ENCODE peak calls at places on chromosomes 5 and 9, in eight cellular contexts. One of them, this sample, is unnamed.

GRCh38 chr5:73515232-73515631 is 17.0 kb downstream of the BTF3 start:
- DNase-seq in cardiac fibroblast: no peak
- DNase-seq in fibroblast of pulmonary artery: no peak
- DNase-seq in CD8-positive, alpha-beta T cell: no peak
- DNase-seq in lung: peak
- DNase-seq in left ventricle myocardium inferior: no peak
- DNase-seq in tibial artery: no peak
- DNase-seq in GM06990: no peak
- DNase-seq in this sample: no peak

GRCh38 chr9:134010774-134011173 is 14.5 kb upstream of the BRD3OS start:
- DNase-seq in cardiac fibroblast: no peak
- DNase-seq in fibroblast of pulmonary artery: no peak
- DNase-seq in CD8-positive, alpha-beta T cell: no peak
- DNase-seq in lung: no peak
- DNase-seq in left ventricle myocardium inferior: no peak
- DNase-seq in tibial artery: no peak
- DNase-seq in GM06990: no peak
- DNase-seq in this sample: no peak

GRCh38 chr5:149256451-149256850 is 15.2 kb upstream of the AFAP1L1 start:
- DNase-seq in cardiac fibroblast: peak
- DNase-seq in fibroblast of pulmonary artery: peak
- DNase-seq in CD8-positive, alpha-beta T cell: no peak
- DNase-seq in lung: no peak
- DNase-seq in left ventricle myocardium inferior: no peak
- DNase-seq in tibial artery: no peak
- DNase-seq in GM06990: no peak
- DNase-seq in this sample: no peak

GRCh38 chr5:181138258-181138657 is 7.3 kb upstream of the OR2V1 start:
- DNase-seq in cardiac fibroblast: peak
- DNase-seq in fibroblast of pulmonary artery: no peak
- DNase-seq in CD8-positive, alpha-beta T cell: no peak
- DNase-seq in lung: no peak
- DNase-seq in left ventricle myocardium inferior: no peak
- DNase-seq in tibial artery: no peak
- DNase-seq in GM06990: no peak
- DNase-seq in this sample: no peak

GRCh38 chr9:94078086-94078485 is 6.2 kb upstream of the PTPDC1 start:
- DNase-seq in cardiac fibroblast: no peak
- DNase-seq in fibroblast of pulmonary artery: no peak
- DNase-seq in CD8-positive, alpha-beta T cell: no peak
- DNase-seq in lung: no peak
- DNase-seq in left ventricle myocardium inferior: no peak
- DNase-seq in tibial artery: no peak
- DNase-seq in GM06990: no peak
- DNase-seq in this sample: no peak

GRCh38 chr9:134061019-134061687 is 6.7 kb downstream of the BRD3 start:
- DNase-seq in cardiac fibroblast: no peak
- DNase-seq in fibroblast of pulmonary artery: no peak
- DNase-seq in CD8-positive, alpha-beta T cell: no peak
- DNase-seq in lung: no peak
- DNase-seq in left ventricle myocardium inferior: no peak
- DNase-seq in tibial artery: no peak
- DNase-seq in GM06990: no peak
- DNase-seq in this sample: no peak

GRCh38 chr9:128937310-128938165 is 9.9 kb downstream of the DOLK start:
- DNase-seq in cardiac fibroblast: no peak
- DNase-seq in fibroblast of pulmonary artery: no peak
- DNase-seq in CD8-positive, alpha-beta T cell: no peak
- DNase-seq in lung: no peak
- DNase-seq in left ventricle myocardium inferior: no peak
- DNase-seq in tibial artery: no peak
- DNase-seq in GM06990: no peak
- DNase-seq in this sample: no peak

GRCh38 chr9:113219972-113220371 is 1.1 kb downstream of the FKBP15 start:
- DNase-seq in cardiac fibroblast: peak
- DNase-seq in fibroblast of pulmonary artery: no peak
- DNase-seq in CD8-positive, alpha-beta T cell: no peak
- DNase-seq in lung: no peak
- DNase-seq in left ventricle myocardium inferior: no peak
- DNase-seq in tibial artery: no peak
- DNase-seq in GM06990: peak
- DNase-seq in this sample: no peak

GRCh38 chr9:18806277-18806676 is 226.7 kb downstream of the SAXO1 start:
- DNase-seq in cardiac fibroblast: no peak
- DNase-seq in fibroblast of pulmonary artery: no peak
- DNase-seq in CD8-positive, alpha-beta T cell: no peak
- DNase-seq in lung: no peak
- DNase-seq in left ventricle myocardium inferior: no peak
- DNase-seq in tibial artery: no peak
- DNase-seq in GM06990: no peak
- DNase-seq in this sample: no peak

GRCh38 chr5:67526793-67527192 is 330.2 kb upstream of the CD180 start:
- DNase-seq in cardiac fibroblast: no peak
- DNase-seq in fibroblast of pulmonary artery: no peak
- DNase-seq in CD8-positive, alpha-beta T cell: no peak
- DNase-seq in lung: no peak
- DNase-seq in left ventricle myocardium inferior: no peak
- DNase-seq in tibial artery: no peak
- DNase-seq in GM06990: no peak
- DNase-seq in this sample: no peak

GRCh38 chr9:1839984-1840383 is 175.2 kb upstream of the SMARCA2 start:
- DNase-seq in cardiac fibroblast: no peak
- DNase-seq in fibroblast of pulmonary artery: no peak
- DNase-seq in CD8-positive, alpha-beta T cell: no peak
- DNase-seq in lung: no peak
- DNase-seq in left ventricle myocardium inferior: no peak
- DNase-seq in tibial artery: no peak
- DNase-seq in GM06990: no peak
- DNase-seq in this sample: no peak

GRCh38 chr5:159178978-159179377 is 30.4 kb downstream of the RNF145 start:
- DNase-seq in cardiac fibroblast: peak
- DNase-seq in fibroblast of pulmonary artery: peak
- DNase-seq in CD8-positive, alpha-beta T cell: no peak
- DNase-seq in lung: no peak
- DNase-seq in left ventricle myocardium inferior: no peak
- DNase-seq in tibial artery: no peak
- DNase-seq in GM06990: peak
- DNase-seq in this sample: no peak

GRCh38 chr5:159182691-159183090 is 26.7 kb downstream of the RNF145 start:
- DNase-seq in cardiac fibroblast: peak
- DNase-seq in fibroblast of pulmonary artery: peak
- DNase-seq in CD8-positive, alpha-beta T cell: no peak
- DNase-seq in lung: no peak
- DNase-seq in left ventricle myocardium inferior: no peak
- DNase-seq in tibial artery: no peak
- DNase-seq in GM06990: no peak
- DNase-seq in this sample: no peak

GRCh38 chr5:159183247-159183646 is 26.1 kb downstream of the RNF145 start:
- DNase-seq in cardiac fibroblast: no peak
- DNase-seq in fibroblast of pulmonary artery: no peak
- DNase-seq in CD8-positive, alpha-beta T cell: no peak
- DNase-seq in lung: no peak
- DNase-seq in left ventricle myocardium inferior: no peak
- DNase-seq in tibial artery: no peak
- DNase-seq in GM06990: no peak
- DNase-seq in this sample: no peak

GRCh38 chr5:159181152-159181551 is 28.2 kb downstream of the RNF145 start:
- DNase-seq in cardiac fibroblast: peak
- DNase-seq in fibroblast of pulmonary artery: no peak
- DNase-seq in CD8-positive, alpha-beta T cell: no peak
- DNase-seq in lung: no peak
- DNase-seq in left ventricle myocardium inferior: no peak
- DNase-seq in tibial artery: no peak
- DNase-seq in GM06990: peak
- DNase-seq in this sample: no peak

DNA sequence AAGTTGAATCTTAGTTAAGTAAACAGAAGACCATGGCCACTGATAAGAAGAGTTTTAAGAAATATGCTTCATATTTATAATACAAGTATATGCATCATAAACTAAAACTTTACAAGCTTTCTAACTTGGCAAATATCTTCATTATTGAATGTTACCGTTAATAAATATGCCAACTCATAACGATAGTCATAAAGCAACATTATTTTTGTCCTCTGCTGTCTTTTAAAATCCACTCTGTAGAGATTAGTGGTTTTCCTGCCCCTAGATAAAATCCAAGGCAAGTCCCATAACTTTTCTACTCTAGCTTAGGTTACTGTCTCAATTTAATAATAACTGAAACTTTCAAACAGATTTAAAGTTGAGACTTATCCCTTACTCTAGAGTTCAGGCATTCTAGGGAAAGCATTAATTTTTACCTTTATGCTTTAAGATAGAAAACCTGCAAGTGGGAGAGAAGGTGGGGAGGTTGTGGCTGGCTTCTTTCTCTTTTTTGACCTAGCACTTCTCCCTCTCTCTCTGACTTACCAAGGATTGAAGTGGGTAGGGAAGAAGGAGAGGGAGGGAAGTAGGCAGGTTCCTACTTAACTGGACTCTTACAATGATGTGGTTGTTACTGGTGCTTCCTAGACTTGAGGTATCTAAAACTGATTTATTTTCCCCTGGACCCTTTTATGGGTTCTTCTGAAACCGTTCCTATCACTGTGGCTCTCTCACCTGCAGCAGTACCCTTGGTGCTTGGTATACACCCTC is 29.6 kb downstream of the RNF145 start:
- DNase-seq in cardiac fibroblast: no peak
- DNase-seq in fibroblast of pulmonary artery: peak
- DNase-seq in CD8-positive, alpha-beta T cell: no peak
- DNase-seq in lung: no peak
- DNase-seq in left ventricle myocardium inferior: no peak
- DNase-seq in tibial artery: no peak
- DNase-seq in GM06990: no peak
- DNase-seq in this sample: no peak
- H3K4me3 ChIP-seq in cardiac fibroblast: no peak
- H3K4me3 ChIP-seq in fibroblast of pulmonary artery: no peak
- H3K4me3 ChIP-seq in CD8-positive, alpha-beta T cell: no peak
- H3K4me3 ChIP-seq in lung: no peak
- H3K4me3 ChIP-seq in left ventricle myocardium inferior: no peak
- H3K4me3 ChIP-seq in tibial artery: no peak
- H3K4me3 ChIP-seq in GM06990: no peak
- H3K4me3 ChIP-seq in this sample: no peak

GRCh38 chr9:136541179-136541578 is 4.7 kb downstream of the NOTCH1 start:
- DNase-seq in cardiac fibroblast: no peak
- DNase-seq in fibroblast of pulmonary artery: no peak
- DNase-seq in CD8-positive, alpha-beta T cell: no peak
- DNase-seq in lung: no peak
- DNase-seq in left ventricle myocardium inferior: no peak
- DNase-seq in tibial artery: no peak
- DNase-seq in GM06990: no peak
- DNase-seq in this sample: no peak

GRCh38 chr9:136542246-136543041 is 3.4 kb downstream of the NOTCH1 start:
- DNase-seq in cardiac fibroblast: no peak
- DNase-seq in fibroblast of pulmonary artery: no peak
- DNase-seq in CD8-positive, alpha-beta T cell: no peak
- DNase-seq in lung: no peak
- DNase-seq in left ventricle myocardium inferior: no peak
- DNase-seq in tibial artery: no peak
- DNase-seq in GM06990: no peak
- DNase-seq in this sample: no peak

GRCh38 chr9:136539427-136540412 is 6.1 kb downstream of the NOTCH1 start:
- DNase-seq in cardiac fibroblast: peak
- DNase-seq in fibroblast of pulmonary artery: peak
- DNase-seq in CD8-positive, alpha-beta T cell: peak
- DNase-seq in lung: peak
- DNase-seq in left ventricle myocardium inferior: peak
- DNase-seq in tibial artery: peak
- DNase-seq in GM06990: peak
- DNase-seq in this sample: peak

GRCh38 chr9:136543280-136543679 is 2.6 kb downstream of the NOTCH1 start:
- DNase-seq in cardiac fibroblast: no peak
- DNase-seq in fibroblast of pulmonary artery: no peak
- DNase-seq in CD8-positive, alpha-beta T cell: no peak
- DNase-seq in lung: no peak
- DNase-seq in left ventricle myocardium inferior: no peak
- DNase-seq in tibial artery: no peak
- DNase-seq in GM06990: no peak
- DNase-seq in this sample: peak

GRCh38 chr9:136541709-136542108 is 4.1 kb downstream of the NOTCH1 start:
- DNase-seq in cardiac fibroblast: no peak
- DNase-seq in fibroblast of pulmonary artery: no peak
- DNase-seq in CD8-positive, alpha-beta T cell: no peak
- DNase-seq in lung: no peak
- DNase-seq in left ventricle myocardium inferior: no peak
- DNase-seq in tibial artery: no peak
- DNase-seq in GM06990: no peak
- DNase-seq in this sample: no peak
- H3K4me3 ChIP-seq in cardiac fibroblast: no peak
- H3K4me3 ChIP-seq in fibroblast of pulmonary artery: no peak
- H3K4me3 ChIP-seq in CD8-positive, alpha-beta T cell: no peak
- H3K4me3 ChIP-seq in lung: no peak
- H3K4me3 ChIP-seq in left ventricle myocardium inferior: peak
- H3K4me3 ChIP-seq in tibial artery: no peak
- H3K4me3 ChIP-seq in GM06990: no peak
- H3K4me3 ChIP-seq in this sample: no peak

GRCh38 chr5:166977916-166978434 is 1313.5 kb upstream of the WWC1 start:
- DNase-seq in cardiac fibroblast: no peak
- DNase-seq in fibroblast of pulmonary artery: no peak
- DNase-seq in CD8-positive, alpha-beta T cell: no peak
- DNase-seq in lung: no peak
- DNase-seq in left ventricle myocardium inferior: no peak
- DNase-seq in tibial artery: no peak
- DNase-seq in GM06990: no peak
- DNase-seq in this sample: no peak
- H3K4me3 ChIP-seq in cardiac fibroblast: no peak
- H3K4me3 ChIP-seq in fibroblast of pulmonary artery: no peak
- H3K4me3 ChIP-seq in CD8-positive, alpha-beta T cell: no peak
- H3K4me3 ChIP-seq in lung: no peak
- H3K4me3 ChIP-seq in left ventricle myocardium inferior: peak
- H3K4me3 ChIP-seq in tibial artery: peak
- H3K4me3 ChIP-seq in GM06990: no peak
- H3K4me3 ChIP-seq in this sample: no peak

DNA sequence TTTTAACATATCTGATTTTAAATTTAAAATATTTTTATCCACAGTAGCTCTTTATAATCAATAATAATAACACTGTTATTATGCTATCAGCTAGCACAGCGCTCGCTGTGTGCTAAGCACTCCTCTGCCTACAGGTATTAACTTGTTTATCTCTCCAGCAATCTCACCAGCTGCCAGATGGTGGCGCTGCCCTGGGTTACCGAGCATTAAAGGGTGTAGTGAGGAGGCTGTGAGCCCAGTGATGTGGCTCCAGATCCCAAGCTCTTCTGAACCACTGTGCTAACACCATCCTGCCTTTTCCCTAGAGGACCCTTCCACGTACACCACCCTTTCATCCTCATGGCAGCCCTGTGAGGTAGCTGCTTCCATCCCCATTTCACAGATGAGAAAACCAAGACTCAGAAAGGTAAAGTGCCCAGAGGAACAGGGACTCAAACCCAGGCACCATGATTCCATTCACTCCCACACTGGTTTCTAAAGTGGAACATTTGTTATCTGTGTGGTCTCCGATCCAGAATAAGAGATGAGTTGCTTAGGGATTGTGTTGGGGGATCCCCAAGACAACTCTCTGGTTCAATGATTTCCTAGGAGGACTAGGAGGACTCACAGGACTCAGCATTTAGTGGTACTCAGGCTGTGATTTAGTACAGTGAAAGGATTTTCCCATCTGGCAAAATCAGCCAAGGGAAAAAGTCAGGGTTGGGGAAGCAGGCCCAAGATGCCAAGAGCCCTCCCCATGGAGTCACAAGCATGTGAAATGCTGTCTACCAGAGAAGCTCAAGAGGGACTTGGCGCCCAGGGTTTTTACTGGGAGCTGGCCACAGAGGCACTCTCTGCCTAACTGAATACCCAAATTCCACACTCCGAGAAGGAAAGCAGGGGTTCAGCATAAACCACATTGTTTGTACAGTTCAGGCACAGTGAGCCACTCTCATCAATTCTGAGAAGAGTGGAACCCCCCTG is 7.0 kb downstream of the IGFBPL1 start:
- DNase-seq in cardiac fibroblast: no peak
- DNase-seq in fibroblast of pulmonary artery: no peak
- DNase-seq in CD8-positive, alpha-beta T cell: no peak
- DNase-seq in lung: no peak
- DNase-seq in left ventricle myocardium inferior: no peak
- DNase-seq in tibial artery: no peak
- DNase-seq in GM06990: no peak
- DNase-seq in this sample: no peak
- H3K4me3 ChIP-seq in cardiac fibroblast: no peak
- H3K4me3 ChIP-seq in fibroblast of pulmonary artery: no peak
- H3K4me3 ChIP-seq in CD8-positive, alpha-beta T cell: no peak
- H3K4me3 ChIP-seq in lung: no peak
- H3K4me3 ChIP-seq in left ventricle myocardium inferior: no peak
- H3K4me3 ChIP-seq in tibial artery: no peak
- H3K4me3 ChIP-seq in GM06990: no peak
- H3K4me3 ChIP-seq in this sample: no peak

This sample was measured in naive thymus-derived CD4-positive, alpha-beta T cell.